ENCODE peak calls at places on chromosomes 5 and 9, in nine cellular contexts. One of them, this sample, is unnamed.

GRCh38 chr5:103000089-103000488 is 119.8 kb downstream of the GIN1 start:
- DNase-seq in NAMALWA: no peak
- DNase-seq in NCI-H2081: no peak
- DNase-seq in activated CD4-positive, CD25-positive, alpha-beta regulatory T cell treated with anti-CD3 and anti-CD28 coated beads, Interleukin-2, amount 50 U/mL, for 72 hours: no peak
- DNase-seq in mesenteric fat pad: no peak
- DNase-seq in Daoy: no peak
- DNase-seq in activated CD4-positive, alpha-beta T cell treated with anti-CD3 and anti-CD28 coated beads for 36 hours: no peak
- DNase-seq in WTC11: no peak
- DNase-seq in astrocyte: no peak
- DNase-seq in this sample: no peak

GRCh38 chr9:81719972-81720371 is 30.6 kb upstream of the TLE1 start:
- DNase-seq in NAMALWA: no peak
- DNase-seq in NCI-H2081: no peak
- DNase-seq in activated CD4-positive, CD25-positive, alpha-beta regulatory T cell treated with anti-CD3 and anti-CD28 coated beads, Interleukin-2, amount 50 U/mL, for 72 hours: no peak
- DNase-seq in mesenteric fat pad: no peak
- DNase-seq in Daoy: no peak
- DNase-seq in activated CD4-positive, alpha-beta T cell treated with anti-CD3 and anti-CD28 coated beads for 36 hours: no peak
- DNase-seq in WTC11: no peak
- DNase-seq in astrocyte: no peak
- DNase-seq in this sample: no peak

GRCh38 chr5:1118231-1118698 is 6.4 kb upstream of the SLC12A7 start:
- DNase-seq in NAMALWA: no peak
- DNase-seq in NCI-H2081: peak
- DNase-seq in activated CD4-positive, CD25-positive, alpha-beta regulatory T cell treated with anti-CD3 and anti-CD28 coated beads, Interleukin-2, amount 50 U/mL, for 72 hours: no peak
- DNase-seq in mesenteric fat pad: no peak
- DNase-seq in Daoy: peak
- DNase-seq in activated CD4-positive, alpha-beta T cell treated with anti-CD3 and anti-CD28 coated beads for 36 hours: no peak
- DNase-seq in WTC11: no peak
- DNase-seq in astrocyte: peak
- DNase-seq in this sample: no peak

GRCh38 chr5:140734354-140734753 is 34.1 kb downstream of the ZMAT2 start:
- DNase-seq in NAMALWA: no peak
- DNase-seq in NCI-H2081: peak
- DNase-seq in activated CD4-positive, CD25-positive, alpha-beta regulatory T cell treated with anti-CD3 and anti-CD28 coated beads, Interleukin-2, amount 50 U/mL, for 72 hours: no peak
- DNase-seq in mesenteric fat pad: no peak
- DNase-seq in Daoy: no peak
- DNase-seq in activated CD4-positive, alpha-beta T cell treated with anti-CD3 and anti-CD28 coated beads for 36 hours: no peak
- DNase-seq in WTC11: no peak
- DNase-seq in astrocyte: no peak
- DNase-seq in this sample: no peak

GRCh38 chr5:14202462-14202861 is 59.3 kb downstream of the TRIO start:
- DNase-seq in NAMALWA: no peak
- DNase-seq in NCI-H2081: no peak
- DNase-seq in activated CD4-positive, CD25-positive, alpha-beta regulatory T cell treated with anti-CD3 and anti-CD28 coated beads, Interleukin-2, amount 50 U/mL, for 72 hours: no peak
- DNase-seq in mesenteric fat pad: no peak
- DNase-seq in Daoy: peak
- DNase-seq in activated CD4-positive, alpha-beta T cell treated with anti-CD3 and anti-CD28 coated beads for 36 hours: no peak
- DNase-seq in WTC11: no peak
- DNase-seq in astrocyte: peak
- DNase-seq in this sample: no peak

GRCh38 chr5:139561655-139562451 is 714 bp downstream of the UBE2D2 start:
- DNase-seq in NAMALWA: peak
- DNase-seq in NCI-H2081: no peak
- DNase-seq in activated CD4-positive, CD25-positive, alpha-beta regulatory T cell treated with anti-CD3 and anti-CD28 coated beads, Interleukin-2, amount 50 U/mL, for 72 hours: peak
- DNase-seq in mesenteric fat pad: peak
- DNase-seq in Daoy: peak
- DNase-seq in activated CD4-positive, alpha-beta T cell treated with anti-CD3 and anti-CD28 coated beads for 36 hours: peak
- DNase-seq in WTC11: peak
- DNase-seq in astrocyte: peak
- DNase-seq in this sample: no peak

GRCh38 chr5:54526604-54527359 is 9.2 kb downstream of the SNX18 start:
- DNase-seq in NAMALWA: no peak
- DNase-seq in NCI-H2081: no peak
- DNase-seq in activated CD4-positive, CD25-positive, alpha-beta regulatory T cell treated with anti-CD3 and anti-CD28 coated beads, Interleukin-2, amount 50 U/mL, for 72 hours: no peak
- DNase-seq in mesenteric fat pad: no peak
- DNase-seq in Daoy: no peak
- DNase-seq in activated CD4-positive, alpha-beta T cell treated with anti-CD3 and anti-CD28 coated beads for 36 hours: no peak
- DNase-seq in WTC11: no peak
- DNase-seq in astrocyte: no peak
- DNase-seq in this sample: no peak

GRCh38 chr9:108083160-108083559 is 593.6 kb upstream of the KLF4 start:
- DNase-seq in NAMALWA: no peak
- DNase-seq in NCI-H2081: peak
- DNase-seq in activated CD4-positive, CD25-positive, alpha-beta regulatory T cell treated with anti-CD3 and anti-CD28 coated beads, Interleukin-2, amount 50 U/mL, for 72 hours: no peak
- DNase-seq in mesenteric fat pad: no peak
- DNase-seq in Daoy: no peak
- DNase-seq in activated CD4-positive, alpha-beta T cell treated with anti-CD3 and anti-CD28 coated beads for 36 hours: no peak
- DNase-seq in WTC11: no peak
- DNase-seq in astrocyte: no peak
- DNase-seq in this sample: no peak

GRCh38 chr5:74966151-74967050 is 86.0 kb downstream of the GCNT4 start:
- DNase-seq in NAMALWA: no peak
- DNase-seq in NCI-H2081: no peak
- DNase-seq in activated CD4-positive, CD25-positive, alpha-beta regulatory T cell treated with anti-CD3 and anti-CD28 coated beads, Interleukin-2, amount 50 U/mL, for 72 hours: no peak
- DNase-seq in mesenteric fat pad: no peak
- DNase-seq in Daoy: no peak
- DNase-seq in activated CD4-positive, alpha-beta T cell treated with anti-CD3 and anti-CD28 coated beads for 36 hours: no peak
- DNase-seq in WTC11: no peak
- DNase-seq in astrocyte: peak
- DNase-seq in this sample: no peak

GRCh38 chr5:10151656-10152055 is 98.0 kb downstream of the ATPSCKMT start:
- DNase-seq in NAMALWA: no peak
- DNase-seq in NCI-H2081: no peak
- DNase-seq in activated CD4-positive, CD25-positive, alpha-beta regulatory T cell treated with anti-CD3 and anti-CD28 coated beads, Interleukin-2, amount 50 U/mL, for 72 hours: no peak
- DNase-seq in mesenteric fat pad: no peak
- DNase-seq in Daoy: no peak
- DNase-seq in activated CD4-positive, alpha-beta T cell treated with anti-CD3 and anti-CD28 coated beads for 36 hours: no peak
- DNase-seq in WTC11: no peak
- DNase-seq in astrocyte: no peak
- DNase-seq in this sample: no peak

GRCh38 chr5:10524376-10525123 is 39.3 kb upstream of the ANKRD33B start:
- DNase-seq in NAMALWA: no peak
- DNase-seq in NCI-H2081: no peak
- DNase-seq in activated CD4-positive, CD25-positive, alpha-beta regulatory T cell treated with anti-CD3 and anti-CD28 coated beads, Interleukin-2, amount 50 U/mL, for 72 hours: no peak
- DNase-seq in mesenteric fat pad: peak
- DNase-seq in Daoy: peak
- DNase-seq in activated CD4-positive, alpha-beta T cell treated with anti-CD3 and anti-CD28 coated beads for 36 hours: no peak
- DNase-seq in WTC11: no peak
- DNase-seq in astrocyte: peak
- DNase-seq in this sample: no peak

GRCh38 chr5:170097934-170098333 is 7.8 kb upstream of the FOXI1 start:
- DNase-seq in NAMALWA: no peak
- DNase-seq in NCI-H2081: no peak
- DNase-seq in activated CD4-positive, CD25-positive, alpha-beta regulatory T cell treated with anti-CD3 and anti-CD28 coated beads, Interleukin-2, amount 50 U/mL, for 72 hours: no peak
- DNase-seq in mesenteric fat pad: no peak
- DNase-seq in Daoy: no peak
- DNase-seq in activated CD4-positive, alpha-beta T cell treated with anti-CD3 and anti-CD28 coated beads for 36 hours: no peak
- DNase-seq in WTC11: no peak
- DNase-seq in astrocyte: no peak
- DNase-seq in this sample: no peak

GRCh38 chr5:141496038-141496437 is 7.2 kb downstream of the PCDHGC5 start:
- DNase-seq in NAMALWA: no peak
- DNase-seq in NCI-H2081: peak
- DNase-seq in activated CD4-positive, CD25-positive, alpha-beta regulatory T cell treated with anti-CD3 and anti-CD28 coated beads, Interleukin-2, amount 50 U/mL, for 72 hours: no peak
- DNase-seq in mesenteric fat pad: peak
- DNase-seq in Daoy: peak
- DNase-seq in activated CD4-positive, alpha-beta T cell treated with anti-CD3 and anti-CD28 coated beads for 36 hours: no peak
- DNase-seq in WTC11: peak
- DNase-seq in astrocyte: peak
- DNase-seq in this sample: no peak

GRCh38 chr9:35962126-35962906 is 4.4 kb upstream of the OR2S2 start:
- DNase-seq in NAMALWA: no peak
- DNase-seq in NCI-H2081: no peak
- DNase-seq in activated CD4-positive, CD25-positive, alpha-beta regulatory T cell treated with anti-CD3 and anti-CD28 coated beads, Interleukin-2, amount 50 U/mL, for 72 hours: no peak
- DNase-seq in mesenteric fat pad: no peak
- DNase-seq in Daoy: peak
- DNase-seq in activated CD4-positive, alpha-beta T cell treated with anti-CD3 and anti-CD28 coated beads for 36 hours: no peak
- DNase-seq in WTC11: peak
- DNase-seq in astrocyte: peak
- DNase-seq in this sample: no peak

GRCh38 chr9:88522360-88522759 is 12.6 kb upstream of the NXNL2 start:
- DNase-seq in NAMALWA: no peak
- DNase-seq in NCI-H2081: no peak
- DNase-seq in activated CD4-positive, CD25-positive, alpha-beta regulatory T cell treated with anti-CD3 and anti-CD28 coated beads, Interleukin-2, amount 50 U/mL, for 72 hours: no peak
- DNase-seq in mesenteric fat pad: no peak
- DNase-seq in Daoy: no peak
- DNase-seq in activated CD4-positive, alpha-beta T cell treated with anti-CD3 and anti-CD28 coated beads for 36 hours: no peak
- DNase-seq in WTC11: no peak
- DNase-seq in astrocyte: no peak
- DNase-seq in this sample: no peak

GRCh38 chr9:35599763-35600604 is 5.1 kb upstream of the TESK1 start:
- DNase-seq in NAMALWA: peak
- DNase-seq in NCI-H2081: no peak
- DNase-seq in activated CD4-positive, CD25-positive, alpha-beta regulatory T cell treated with anti-CD3 and anti-CD28 coated beads, Interleukin-2, amount 50 U/mL, for 72 hours: no peak
- DNase-seq in mesenteric fat pad: no peak
- DNase-seq in Daoy: no peak
- DNase-seq in activated CD4-positive, alpha-beta T cell treated with anti-CD3 and anti-CD28 coated beads for 36 hours: peak
- DNase-seq in WTC11: peak
- DNase-seq in astrocyte: no peak
- DNase-seq in this sample: no peak

GRCh38 chr5:135193213-135194125 is 159.4 kb upstream of the PITX1 start:
- DNase-seq in NAMALWA: no peak
- DNase-seq in NCI-H2081: no peak
- DNase-seq in activated CD4-positive, CD25-positive, alpha-beta regulatory T cell treated with anti-CD3 and anti-CD28 coated beads, Interleukin-2, amount 50 U/mL, for 72 hours: no peak
- DNase-seq in mesenteric fat pad: no peak
- DNase-seq in Daoy: peak
- DNase-seq in activated CD4-positive, alpha-beta T cell treated with anti-CD3 and anti-CD28 coated beads for 36 hours: no peak
- DNase-seq in WTC11: no peak
- DNase-seq in astrocyte: peak
- DNase-seq in this sample: peak

GRCh38 chr5:157245477-157245876 is 20.4 kb upstream of the CYFIP2 start:
- DNase-seq in NAMALWA: no peak
- DNase-seq in NCI-H2081: peak
- DNase-seq in activated CD4-positive, CD25-positive, alpha-beta regulatory T cell treated with anti-CD3 and anti-CD28 coated beads, Interleukin-2, amount 50 U/mL, for 72 hours: no peak
- DNase-seq in mesenteric fat pad: no peak
- DNase-seq in Daoy: peak
- DNase-seq in activated CD4-positive, alpha-beta T cell treated with anti-CD3 and anti-CD28 coated beads for 36 hours: no peak
- DNase-seq in WTC11: no peak
- DNase-seq in astrocyte: peak
- DNase-seq in this sample: no peak

GRCh38 chr5:94613583-94613982 is 4.8 kb downstream of the KIAA0825 start:
- DNase-seq in NAMALWA: peak
- DNase-seq in NCI-H2081: no peak
- DNase-seq in activated CD4-positive, CD25-positive, alpha-beta regulatory T cell treated with anti-CD3 and anti-CD28 coated beads, Interleukin-2, amount 50 U/mL, for 72 hours: no peak
- DNase-seq in mesenteric fat pad: no peak
- DNase-seq in Daoy: peak
- DNase-seq in activated CD4-positive, alpha-beta T cell treated with anti-CD3 and anti-CD28 coated beads for 36 hours: no peak
- DNase-seq in WTC11: no peak
- DNase-seq in astrocyte: no peak
- DNase-seq in this sample: no peak

GRCh38 chr5:177434437-177434836 is 8.0 kb downstream of the GRK6 start:
- DNase-seq in NAMALWA: no peak
- DNase-seq in NCI-H2081: no peak
- DNase-seq in activated CD4-positive, CD25-positive, alpha-beta regulatory T cell treated with anti-CD3 and anti-CD28 coated beads, Interleukin-2, amount 50 U/mL, for 72 hours: peak
- DNase-seq in mesenteric fat pad: no peak
- DNase-seq in Daoy: no peak
- DNase-seq in activated CD4-positive, alpha-beta T cell treated with anti-CD3 and anti-CD28 coated beads for 36 hours: peak
- DNase-seq in WTC11: no peak
- DNase-seq in astrocyte: no peak
- DNase-seq in this sample: no peak

GRCh38 chr5:1494780-1495524 is 28.8 kb downstream of the LPCAT1 start:
- DNase-seq in NAMALWA: no peak
- DNase-seq in NCI-H2081: no peak
- DNase-seq in activated CD4-positive, CD25-positive, alpha-beta regulatory T cell treated with anti-CD3 and anti-CD28 coated beads, Interleukin-2, amount 50 U/mL, for 72 hours: no peak
- DNase-seq in mesenteric fat pad: no peak
- DNase-seq in Daoy: no peak
- DNase-seq in activated CD4-positive, alpha-beta T cell treated with anti-CD3 and anti-CD28 coated beads for 36 hours: peak
- DNase-seq in WTC11: no peak
- DNase-seq in astrocyte: no peak
- DNase-seq in this sample: no peak

GRCh38 chr5:159051431-159052281 is 48.1 kb downstream of the EBF1 start:
- DNase-seq in NAMALWA: peak
- DNase-seq in NCI-H2081: peak
- DNase-seq in activated CD4-positive, CD25-positive, alpha-beta regulatory T cell treated with anti-CD3 and anti-CD28 coated beads, Interleukin-2, amount 50 U/mL, for 72 hours: no peak
- DNase-seq in mesenteric fat pad: peak
- DNase-seq in Daoy: peak
- DNase-seq in activated CD4-positive, alpha-beta T cell treated with anti-CD3 and anti-CD28 coated beads for 36 hours: peak
- DNase-seq in WTC11: peak
- DNase-seq in astrocyte: no peak
- DNase-seq in this sample: no peak

GRCh38 chr5:136133416-136134383 is 1.1 kb downstream of the SMAD5 start:
- DNase-seq in NAMALWA: peak
- DNase-seq in NCI-H2081: peak
- DNase-seq in activated CD4-positive, CD25-positive, alpha-beta regulatory T cell treated with anti-CD3 and anti-CD28 coated beads, Interleukin-2, amount 50 U/mL, for 72 hours: no peak
- DNase-seq in mesenteric fat pad: no peak
- DNase-seq in Daoy: peak
- DNase-seq in activated CD4-positive, alpha-beta T cell treated with anti-CD3 and anti-CD28 coated beads for 36 hours: peak
- DNase-seq in WTC11: peak
- DNase-seq in astrocyte: peak
- DNase-seq in this sample: no peak

GRCh38 chr5:67350185-67350584 is 153.6 kb upstream of the CD180 start:
- DNase-seq in NAMALWA: no peak
- DNase-seq in NCI-H2081: peak
- DNase-seq in activated CD4-positive, CD25-positive, alpha-beta regulatory T cell treated with anti-CD3 and anti-CD28 coated beads, Interleukin-2, amount 50 U/mL, for 72 hours: no peak
- DNase-seq in mesenteric fat pad: no peak
- DNase-seq in Daoy: no peak
- DNase-seq in activated CD4-positive, alpha-beta T cell treated with anti-CD3 and anti-CD28 coated beads for 36 hours: no peak
- DNase-seq in WTC11: no peak
- DNase-seq in astrocyte: no peak
- DNase-seq in this sample: no peak

GRCh38 chr9:109315889-109316640 is 4.8 kb downstream of the EPB41L4B start:
- DNase-seq in NAMALWA: no peak
- DNase-seq in NCI-H2081: peak
- DNase-seq in activated CD4-positive, CD25-positive, alpha-beta regulatory T cell treated with anti-CD3 and anti-CD28 coated beads, Interleukin-2, amount 50 U/mL, for 72 hours: no peak
- DNase-seq in mesenteric fat pad: no peak
- DNase-seq in Daoy: peak
- DNase-seq in activated CD4-positive, alpha-beta T cell treated with anti-CD3 and anti-CD28 coated beads for 36 hours: no peak
- DNase-seq in WTC11: no peak
- DNase-seq in astrocyte: peak
- DNase-seq in this sample: no peak

GRCh38 chr9:70156729-70157128 is 102.0 kb upstream of the SMC5 start:
- DNase-seq in NAMALWA: no peak
- DNase-seq in NCI-H2081: no peak
- DNase-seq in activated CD4-positive, CD25-positive, alpha-beta regulatory T cell treated with anti-CD3 and anti-CD28 coated beads, Interleukin-2, amount 50 U/mL, for 72 hours: no peak
- DNase-seq in mesenteric fat pad: no peak
- DNase-seq in Daoy: peak
- DNase-seq in activated CD4-positive, alpha-beta T cell treated with anti-CD3 and anti-CD28 coated beads for 36 hours: no peak
- DNase-seq in WTC11: no peak
- DNase-seq in astrocyte: peak
- DNase-seq in this sample: no peak

GRCh38 chr5:107216587-107216986 is 454.1 kb downstream of the EFNA5 start:
- DNase-seq in NAMALWA: no peak
- DNase-seq in NCI-H2081: no peak
- DNase-seq in activated CD4-positive, CD25-positive, alpha-beta regulatory T cell treated with anti-CD3 and anti-CD28 coated beads, Interleukin-2, amount 50 U/mL, for 72 hours: no peak
- DNase-seq in mesenteric fat pad: no peak
- DNase-seq in Daoy: no peak
- DNase-seq in activated CD4-positive, alpha-beta T cell treated with anti-CD3 and anti-CD28 coated beads for 36 hours: no peak
- DNase-seq in WTC11: no peak
- DNase-seq in astrocyte: no peak
- DNase-seq in this sample: no peak